ENCODE peak calls at places on chromosomes 11 and 22, in eight cellular contexts. J is IMR-90; E is stimulated activated naive CD8-positive, alpha-beta T cell treated with anti-CD3 and anti-CD28 coated beads, Interleukin-15, amount 100 ng/mL, for 72 hours; O is activated CD4-positive, CD25-positive, alpha-beta regulatory T cell treated with anti-CD3 and anti-CD28 coated beads, Interleukin-2, amount 50 U/mL, for 24 hours; C is Panc1; N is activated T-cell treated with anti-CD3 and anti-CD28 coated beads, Interleukin-2, amount 50 U/mL, for 4 hours; L is A549; T is naive thymus-derived CD8-positive, alpha-beta T cell. D is an unnamed sample.

GRCh38 chr11:34850339-34850738 is 65.8 kb downstream of the APIP start:
- ATAC-seq in J (no peak), E (no peak), O (no peak), C (no peak), N (no peak), L (no peak), T (no peak), D (no peak)

GRCh38 chr11:116918925-116919653 is 81.7 kb upstream of the APOA1 start:
- ATAC-seq in J (no peak), E (no peak), O (no peak), C (no peak), N (no peak), L (no peak), T (no peak), D (no peak)

GRCh38 chr11:82398300-82398815 is 335.3 kb downstream of the FAM181B start:
- ATAC-seq in J (no peak), E (no peak), O (no peak), C (no peak), N (no peak), L (no peak), T (no peak), D (no peak)

GRCh38 chr22:44000123-44000522 is 24.0 kb upstream of the PARVB start:
- ATAC-seq in J (no peak), E (no peak), O (no peak), C (no peak), N (no peak), L (no peak), T (no peak), D (no peak)

GRCh38 chr11:72100462-72100861 is 2.6 kb downstream of the LAMTOR1 start:
- ATAC-seq in J (no peak), E (no peak), O (no peak), C (no peak), N (no peak), L (no peak), T (no peak), D (no peak)

GRCh38 chr11:62999649-63000048 is 14.9 kb upstream of the SLC22A6 start:
- ATAC-seq in J (no peak), E (no peak), O (no peak), C (no peak), N (no peak), L (no peak), T (no peak), D (no peak)

GRCh38 chr11:2883717-2884423 is 1.7 kb downstream of the CDKN1C start:
- ATAC-seq in J (peak; percentile 3), E (no peak), O (no peak), C (no peak), N (no peak), L (no peak), T (no peak), D (no peak)

GRCh38 chr11:113401718-113402117 is 14.1 kb downstream of the ANKK1 start:
- ATAC-seq in J (no peak), E (no peak), O (no peak), C (no peak), N (no peak), L (peak; percentile 56), T (no peak), D (no peak)

GRCh38 chr11:79206951-79207350 is 233.9 kb downstream of the TENM4 start:
- ATAC-seq in J (no peak), E (no peak), O (no peak), C (no peak), N (no peak), L (no peak), T (no peak), D (no peak)

GRCh38 chr11:67453816-67454732 is 1.1 kb upstream of the CABP4 start:
- ATAC-seq in J (no peak), E (no peak), O (no peak), C (no peak), N (no peak), L (no peak), T (no peak), D (peak; percentile 22)

GRCh38 chr11:10488581-10489443 is 33.7 kb downstream of the AMPD3 start:
- ATAC-seq in J (no peak), E (peak; percentile 70), O (peak; percentile 63), C (no peak), N (no peak), L (no peak), T (peak; percentile 72), D (peak; percentile 96)

GRCh38 chr11:22633354-22633902 is 7.8 kb upstream of the FANCF start:
- ATAC-seq in J (no peak), E (no peak), O (no peak), C (no peak), N (no peak), L (peak; percentile 40), T (no peak), D (no peak)

GRCh38 chr22:39135092-39135896 is 17.2 kb downstream of the CBX7 start:
- ATAC-seq in J (peak; percentile 82), E (peak; percentile 77), O (peak; percentile 48), C (peak; percentile 91), N (peak; percentile 78), L (peak; percentile 96), T (peak; percentile 70), D (peak; percentile 62)

GRCh38 chr11:40542821-40543220 is 916.6 kb downstream of the LRRC4C start:
- ATAC-seq in J (no peak), E (no peak), O (no peak), C (no peak), N (no peak), L (no peak), T (no peak), D (no peak)

GRCh38 chr22:42162728-42163489 is 32.3 kb upstream of the CYP2D6 start:
- ATAC-seq in J (no peak), E (no peak), O (no peak), C (no peak), N (no peak), L (no peak), T (no peak), D (no peak)

GRCh38 chr11:35752115-35752514 is 89.5 kb downstream of the TRIM44 start:
- ATAC-seq in J (no peak), E (no peak), O (no peak), C (no peak), N (no peak), L (no peak), T (no peak), D (no peak)

GRCh38 chr11:75760710-75761493 is 7.7 kb upstream of the DGAT2 start:
- ATAC-seq in J (peak; percentile 88), E (no peak), O (no peak), C (no peak), N (no peak), L (peak; percentile 50), T (no peak), D (no peak)

GRCh38 chr11:119357069-119357468 is 10.6 kb upstream of the MFRP start:
- ATAC-seq in J (no peak), E (no peak), O (no peak), C (no peak), N (no peak), L (peak; percentile 12), T (no peak), D (no peak)

GRCh38 chr22:24989541-24989951 is 37.0 kb downstream of the KIAA1671 start:
- ATAC-seq in J (no peak), E (no peak), O (no peak), C (no peak), N (no peak), L (no peak), T (no peak), D (no peak)

GRCh38 chr11:110362916-110363574 is 66.6 kb upstream of the RDX start:
- ATAC-seq in J (peak; percentile 37), E (no peak), O (no peak), C (peak; percentile 95), N (no peak), L (peak; percentile 87), T (no peak), D (no peak)

GRCh38 chr22:28938286-28938833 is 55.0 kb downstream of the ZNRF3 start:
- ATAC-seq in J (no peak), E (no peak), O (no peak), C (no peak), N (no peak), L (no peak), T (no peak), D (no peak)

GRCh38 chr11:68454767-68455166 is 5.8 kb upstream of the PPP6R3 start:
- ATAC-seq in J (no peak), E (no peak), O (no peak), C (peak; percentile 27), N (no peak), L (no peak), T (no peak), D (no peak)

GRCh38 chr11:18046116-18046777 is at the start of gene TPH1:
- ATAC-seq in J (peak; percentile 82), E (peak; percentile 31), O (no peak), C (peak; percentile 91), N (no peak), L (peak; percentile 78), T (no peak), D (no peak)

GRCh38 chr11:121471167-121471566 is 18.4 kb upstream of the SORL1-AS1 start:
- ATAC-seq in J (no peak), E (no peak), O (no peak), C (no peak), N (no peak), L (no peak), T (no peak), D (no peak)

GRCh38 chr11:37105456-37105855 is 507.4 kb upstream of the RAG2 start:
- ATAC-seq in J (no peak), E (no peak), O (no peak), C (no peak), N (no peak), L (no peak), T (no peak), D (no peak)

GRCh38 chr11:75330279-75330678 is 21.2 kb downstream of the ARRB1 start:
- ATAC-seq in J (peak; percentile 61), E (no peak), O (no peak), C (no peak), N (no peak), L (no peak), T (no peak), D (no peak)

GRCh38 chr22:42635531-42635930 is 4.9 kb downstream of the ATP5MGL start:
- ATAC-seq in J (peak; percentile 96), E (no peak), O (no peak), C (peak; percentile 85), N (no peak), L (peak; percentile 87), T (no peak), D (no peak)

GRCh38 chr11:108144615-108145014 is 23.2 kb downstream of the ACAT1 start:
- ATAC-seq in J (no peak), E (no peak), O (peak; percentile 46), C (no peak), N (peak; percentile 55), L (no peak), T (no peak), D (no peak)

D was measured in stimulated activated memory B cell treated with anti-CD40 and anti-IgM and Interleukin-4, amounts not matched to agents 10 μg/mL and 1 μg/mL and 100 μg/mL, for 72 hours.